ENCODE peak calls at places on chromosome 4, in eight cellular contexts. G is breast epithelium; Q is CD8-positive, alpha-beta T cell; B is Panc1; U is HL-60; N is naive thymus-derived CD4-positive, alpha-beta T cell; O is AG04450; V is dorsolateral prefrontal cortex. I is an unnamed sample.

GRCh38 chr4:27760176-27760575 is 899.5 kb downstream of the STIM2 start:
- DNase-seq in G (no peak), O (no peak), V (no peak), U (no peak), B (no peak), N (no peak), Q (no peak), I (no peak)

GRCh38 chr4:106806158-106806797 is 229.8 kb downstream of the DKK2 start:
- DNase-seq in G (no peak), N (no peak), B (no peak), Q (no peak), V (no peak), U (no peak), O (no peak), I (no peak)

GRCh38 chr4:152499322-152499721 is 36.6 kb downstream of the FBXW7 start:
- DNase-seq in G (no peak), N (no peak), O (no peak), V (no peak), Q (no peak), B (no peak), U (no peak), I (no peak)

GRCh38 chr4:56684320-56684719 is 3.2 kb upstream of the HOPX start:
- DNase-seq in V (no peak), O (no peak), Q (no peak), U (no peak), B (no peak), N (no peak), G (no peak), I (no peak)

GRCh38 chr4:92198711-92199110 is 105.1 kb upstream of the GRID2 start:
- DNase-seq in N (no peak), B (no peak), Q (no peak), U (no peak), O (peak; percentile 13), G (no peak), V (no peak), I (no peak)

GRCh38 chr4:186724048-186724860 is 598 bp upstream of the FAT1 start:
- DNase-seq in B (no peak), O (no peak), V (no peak), U (no peak), G (no peak), N (no peak), Q (no peak), I (no peak)

GRCh38 chr4:169054879-169055278 is 44.8 kb upstream of the CBR4 start:
- DNase-seq in G (no peak), Q (no peak), U (no peak), O (no peak), N (no peak), B (no peak), V (no peak), I (no peak)

GRCh38 chr4:55181606-55182005 is 56.2 kb upstream of the KDR start:
- DNase-seq in O (no peak), Q (no peak), G (no peak), N (no peak), B (no peak), V (no peak), U (no peak), I (no peak)

GRCh38 chr4:183185018-183185417 is 86.0 kb downstream of the WWC2 start:
- DNase-seq in V (no peak), U (no peak), Q (no peak), B (no peak), O (no peak), N (no peak), G (no peak), I (no peak)

GRCh38 chr4:71784569-71785197 is 804 bp upstream of the GC start:
- DNase-seq in O (no peak), V (no peak), B (no peak), Q (no peak), U (no peak), G (no peak), N (no peak), I (no peak)

GRCh38 chr4:14221176-14221575 is 593.7 kb upstream of the BOD1L1 start:
- DNase-seq in B (no peak), O (no peak), Q (no peak), G (no peak), N (no peak), U (no peak), V (no peak), I (no peak)

GRCh38 chr4:166460769-166461550 is 587.9 kb downstream of the TLL1 start:
- DNase-seq in O (no peak), U (no peak), Q (no peak), N (no peak), B (no peak), V (no peak), G (no peak), I (no peak)

DNA sequence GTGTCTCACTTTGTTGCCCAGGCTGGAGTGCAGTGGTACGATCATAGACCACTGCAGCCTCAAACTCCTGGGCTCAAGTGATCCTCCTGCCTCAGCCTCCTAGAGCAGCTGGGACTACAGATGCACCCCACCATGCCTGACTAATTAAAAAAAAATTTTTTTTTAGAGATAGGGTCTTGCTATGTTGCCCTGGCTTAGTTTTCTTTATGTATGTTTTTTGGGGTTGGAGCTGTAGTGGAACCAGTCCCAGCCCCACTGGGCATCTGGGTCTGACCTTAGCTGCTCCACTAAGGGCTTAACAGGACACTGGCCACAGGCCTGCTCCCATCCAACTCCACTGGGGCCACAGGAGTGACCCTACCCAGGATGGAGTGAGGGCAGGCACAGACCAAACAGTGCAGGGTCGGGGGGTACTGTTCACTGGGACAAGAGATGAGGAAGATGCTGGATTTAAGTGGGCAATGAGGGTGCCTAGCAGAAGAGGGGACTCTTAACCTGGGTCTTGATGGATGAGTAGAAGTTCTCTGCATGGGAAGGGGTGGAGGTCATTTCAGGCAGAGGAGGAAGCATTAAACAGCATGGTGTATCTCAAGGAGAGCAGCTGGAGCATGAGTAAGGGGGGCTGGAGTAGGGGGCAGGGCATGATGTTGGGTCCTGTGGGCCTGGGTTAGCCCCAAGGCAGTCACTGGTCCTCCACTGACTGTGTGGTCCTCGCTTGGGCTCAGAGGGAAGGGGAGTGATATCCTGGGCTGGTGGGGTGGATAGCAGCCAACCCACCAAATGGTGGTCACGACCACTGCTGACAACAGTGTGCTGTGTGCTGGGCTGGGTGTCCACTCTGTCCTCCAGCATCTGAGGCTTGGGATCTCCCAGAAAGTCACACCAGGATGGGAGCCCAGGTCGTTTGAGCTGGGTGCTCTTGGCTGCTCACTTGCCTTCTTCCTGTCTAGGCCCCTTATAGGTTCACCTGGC is 24.1 kb upstream of the ADD1 start:
- DNase-seq in G (no peak), O (no peak), N (no peak), B (no peak), V (no peak), U (no peak), Q (no peak), I (no peak)
- H3K4me3 ChIP-seq in G (no peak overlapping the region), O (peak overlapping the region; percentile 66), N (no peak overlapping the region), B (no peak overlapping the region), V (no peak overlapping the region), U (no peak overlapping the region), Q (no peak overlapping the region), I (no peak overlapping the region)

DNA sequence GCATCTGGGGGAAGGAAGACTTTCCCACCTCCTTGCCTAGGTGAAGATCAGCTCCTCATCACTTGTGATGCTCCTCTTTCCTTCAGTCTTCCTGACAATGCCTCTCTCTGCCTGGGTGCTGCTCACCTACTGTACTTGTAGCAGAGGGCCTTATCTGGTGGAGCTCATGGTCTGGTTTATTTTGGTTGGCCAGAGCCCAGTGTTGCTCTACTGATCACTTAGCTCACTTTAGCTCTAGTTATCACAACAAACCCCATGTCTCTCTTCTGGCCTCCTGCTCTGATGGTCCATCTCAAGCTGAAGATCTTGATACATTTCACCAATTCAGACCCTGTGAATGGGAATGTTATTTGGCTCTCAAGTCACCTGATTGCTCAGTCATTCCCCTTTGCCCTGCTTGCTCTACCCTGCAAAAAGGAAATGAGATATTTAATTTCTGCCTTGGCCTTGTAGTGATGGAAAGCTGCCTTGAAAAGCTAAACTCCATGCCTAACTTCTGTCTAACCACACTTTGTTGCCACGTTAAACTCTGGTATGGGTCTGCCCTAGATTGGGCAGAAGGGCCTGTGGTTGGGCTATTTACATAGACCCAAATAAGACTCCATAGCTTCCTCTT is 30.3 kb upstream of the ADH1C start:
- DNase-seq in N (no peak), U (no peak), B (no peak), G (no peak), O (no peak), V (no peak), Q (no peak), I (no peak)
- H3K27ac ChIP-seq in N (no peak overlapping the region), U (no peak overlapping the region), B (no peak overlapping the region), G (peak overlapping the region; percentile 71), O (peak overlapping the region; percentile 92), V (no peak overlapping the region), Q (no peak overlapping the region), I (peak overlapping the region; percentile 79)

GRCh38 chr4:83219991-83220360 is 64.6 kb downstream of the COQ2 start:
- DNase-seq in B (no peak), V (no peak), N (no peak), G (no peak), U (no peak), O (no peak), Q (no peak), I (no peak)

GRCh38 chr4:83214079-83214478 is 70.5 kb downstream of the COQ2 start:
- DNase-seq in U (no peak), O (no peak), B (no peak), Q (no peak), N (no peak), V (no peak), G (no peak), I (no peak)

GRCh38 chr4:83217721-83218522 is 66.7 kb downstream of the COQ2 start:
- DNase-seq in Q (peak; percentile 45), B (no peak), V (no peak), N (peak; percentile 52), U (peak; percentile 87), O (no peak), G (no peak), I (no peak)

GRCh38 chr4:83219344-83219990 is 65.1 kb downstream of the COQ2 start:
- DNase-seq in V (no peak), N (peak; percentile 60), B (no peak), G (peak; percentile 52), Q (no peak), U (no peak), O (no peak), I (no peak)

GRCh38 chr4:83216856-83217683 is 67.5 kb downstream of the COQ2 start:
- DNase-seq in G (no peak), O (no peak), U (no peak), B (no peak), N (no peak), Q (no peak), V (no peak), I (peak; percentile 70)
- H3K4me3 ChIP-seq in G (no peak overlapping the region), O (no peak overlapping the region), U (no peak overlapping the region), B (no peak overlapping the region), N (peak overlapping the region; percentile 23), Q (peak overlapping the region; percentile 27), V (no peak overlapping the region), I (no peak overlapping the region)

DNA sequence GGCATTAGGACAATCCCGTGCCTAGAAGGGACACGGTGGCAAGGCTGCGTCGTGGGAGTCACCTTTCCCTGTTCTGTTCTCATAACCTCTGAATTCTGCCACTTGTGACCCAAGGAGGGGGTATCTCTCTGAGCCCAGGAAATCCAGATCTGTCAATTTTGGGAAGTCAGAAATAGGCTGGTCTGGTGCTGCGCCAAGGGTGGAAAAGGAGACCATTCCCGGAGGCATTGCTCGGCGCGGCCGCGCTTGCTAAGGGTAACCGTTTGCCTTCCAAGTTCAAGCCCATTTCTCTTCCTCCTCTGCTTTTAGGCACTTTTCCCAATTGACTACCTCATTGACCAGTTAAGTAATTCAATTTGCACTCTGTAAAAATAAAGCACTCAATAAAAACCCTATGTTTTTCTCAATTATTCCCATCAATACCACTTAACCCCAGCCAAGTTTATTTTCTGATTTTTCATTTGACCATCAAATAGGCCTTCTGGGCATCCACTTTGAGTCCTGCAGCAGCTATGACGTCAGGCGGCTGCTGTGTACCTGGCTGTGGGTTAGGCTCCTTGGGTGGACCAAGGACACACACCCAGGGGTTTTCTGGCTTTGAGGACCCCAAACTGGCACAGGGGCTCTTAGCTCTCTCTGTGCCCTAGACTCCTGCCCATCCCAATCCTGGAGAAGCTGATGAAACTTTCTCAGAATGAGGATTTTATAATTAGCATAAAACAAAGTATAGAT is 12.5 kb downstream of the SORCS2 start:
- DNase-seq in O (no peak), B (no peak), V (no peak), Q (no peak), U (no peak), N (no peak), G (no peak), I (no peak)
- H3K27ac ChIP-seq in O (no peak overlapping the region), B (no peak overlapping the region), V (no peak overlapping the region), Q (no peak overlapping the region), U (no peak overlapping the region), N (no peak overlapping the region), G (no peak overlapping the region), I (no peak overlapping the region)